ENCODE peak calls at places on chromosomes 13 and 19, in four cellular contexts. Q is K562, R is HCT116, O is H1. E is an unnamed sample.

GRCh38 chr13:70170689-70171088 is 62.4 kb upstream of the KLHL1 start:
- DNase-seq in Q (no peak), R (no peak), O (no peak), E (no peak)

GRCh38 chr13:94859812-94860210 is 147.5 kb upstream of the SOX21 start:
- DNase-seq in Q (no peak), R (no peak), O (no peak), E (no peak)

GRCh38 chr19:58212336-58213074 is 16.2 kb upstream of the ZNF544 start:
- DNase-seq in Q (no peak), R (no peak), O (no peak), E (no peak)

GRCh38 chr13:36124236-36124822 is 6.9 kb downstream of the DCLK1 start:
- DNase-seq in Q (no peak), R (no peak), O (no peak), E (no peak)

GRCh38 chr19:15372470-15372869 is 7.1 kb downstream of the AKAP8 start:
- DNase-seq in Q (no peak), R (no peak), O (no peak), E (no peak)

GRCh38 chr19:3346677-3347353 is 19.6 kb upstream of the NFIC start:
- DNase-seq in Q (no peak), R (no peak), O (no peak), E (no peak)

GRCh38 chr19:3899531-3900294 is 19.2 kb downstream of the ATCAY start:
- DNase-seq in Q (no peak), R (no peak), O (no peak), E (no peak)

GRCh38 chr19:33397536-33398360 is 24.2 kb downstream of the CEBPG start:
- DNase-seq in Q (peak; percentile 44), R (no peak), O (no peak), E (peak; percentile 50)

GRCh38 chr19:13621413-13621812 is 115.1 kb upstream of the CACNA1A start:
- DNase-seq in Q (peak; percentile 54), R (peak; percentile 75), O (peak; percentile 80), E (no peak)

GRCh38 chr13:40114305-40114896 is 458.9 kb downstream of the COG6 start:
- DNase-seq in Q (no peak), R (no peak), O (no peak), E (no peak)

GRCh38 chr19:18423258-18424020 is 4.2 kb downstream of the SSBP4 start:
- DNase-seq in Q (no peak), R (no peak), O (no peak), E (no peak)

GRCh38 chr19:46984077-46985010 is 35.3 kb upstream of the NPAS1 start:
- DNase-seq in Q (no peak), R (no peak), O (no peak), E (peak; percentile 90)

GRCh38 chr13:76286178-76286577 is 600.0 kb downstream of the KCTD12 start:
- DNase-seq in Q (no peak), R (no peak), O (no peak), E (no peak)

GRCh38 chr19:609001-609340 is 19.3 kb downstream of the HCN2 start:
- DNase-seq in Q (no peak), R (no peak), O (no peak), E (no peak)

GRCh38 chr19:10923503-10924076 is 4.8 kb downstream of the YIPF2 start:
- DNase-seq in Q (no peak), R (no peak), O (no peak), E (no peak)

GRCh38 chr13:28394422-28394821 is 100.5 kb downstream of the FLT1 start:
- DNase-seq in Q (no peak), R (no peak), O (no peak), E (no peak)

GRCh38 chr19:9523885-9524474 is 14.5 kb downstream of the ZNF426 start:
- DNase-seq in Q (no peak), R (no peak), O (no peak), E (no peak)

GRCh38 chr13:33870046-33870668 is 52.2 kb downstream of the RFC3 start:
- DNase-seq in Q (no peak), R (no peak), O (no peak), E (no peak)

GRCh38 chr19:1133471-1133929 is 29.7 kb downstream of the GPX4 start:
- DNase-seq in Q (peak; percentile 20), R (peak; percentile 34), O (no peak), E (no peak)

GRCh38 chr13:73194310-73194709 is 135.5 kb downstream of the KLF5 start:
- DNase-seq in Q (no peak), R (no peak), O (no peak), E (peak; percentile 26)

GRCh38 chr19:16406356-16406755 is 65.4 kb downstream of the EPS15L1 start:
- DNase-seq in Q (no peak), R (no peak), O (no peak), E (no peak)

GRCh38 chr19:50893047-50893737 is 18.0 kb downstream of the KLK4 start:
- DNase-seq in Q (peak; percentile 49), R (peak; percentile 33), O (no peak), E (no peak)

GRCh38 chr13:33957497-33957905 is 139.6 kb downstream of the RFC3 start:
- DNase-seq in Q (no peak), R (no peak), O (no peak), E (peak; percentile 93)

GRCh38 chr13:46010148-46010547 is 42.4 kb downstream of the ZC3H13 start:
- DNase-seq in Q (peak; percentile 3), R (no peak), O (no peak), E (no peak)

GRCh38 chr13:89862691-89863036 is 1484.8 kb upstream of the MIR17HG start:
- DNase-seq in Q (no peak), R (no peak), O (no peak), E (no peak)

GRCh38 chr13:34044041-34044440 is 226.1 kb downstream of the RFC3 start:
- DNase-seq in Q (no peak), R (no peak), O (no peak), E (no peak)

GRCh38 chr19:33431986-33432385 is 58.5 kb downstream of the CEBPG start:
- DNase-seq in Q (no peak), R (no peak), O (no peak), E (no peak)

GRCh38 chr13:109790951-109791605 is 4.7 kb upstream of the IRS2 start:
- DNase-seq in Q (peak; percentile 70), R (no peak), O (no peak), E (peak; percentile 22)

GRCh38 chr19:55172741-55173140 is 6.3 kb upstream of the DNAAF3 start:
- DNase-seq in Q (no peak), R (no peak), O (no peak), E (no peak)

GRCh38 chr19:32977269-32977668 is 5.2 kb downstream of the FAAP24 start:
- DNase-seq in Q (no peak), R (no peak), O (no peak), E (no peak)

GRCh38 chr13:35549481-35549880 is 73.0 kb upstream of the MAB21L1 start:
- DNase-seq in Q (no peak), R (no peak), O (no peak), E (peak; percentile 1)

GRCh38 chr19:6729573-6730152 is 7.7 kb downstream of the GPR108 start:
- DNase-seq in Q (no peak), R (no peak), O (no peak), E (no peak)

GRCh38 chr19:6731822-6732221 is 5.6 kb downstream of the GPR108 start:
- DNase-seq in Q (no peak), R (no peak), O (no peak), E (no peak)

GRCh38 chr19:6730941-6731670 is 6.3 kb downstream of the GPR108 start:
- DNase-seq in Q (no peak), R (no peak), O (no peak), E (no peak)

GRCh38 chr19:6728346-6728745 is 7.9 kb upstream of the C3 start:
- DNase-seq in Q (no peak), R (no peak), O (no peak), E (no peak)

GRCh38 chr19:6730153-6730804 is 7.1 kb downstream of the GPR108 start:
- DNase-seq in Q (peak; percentile 96), R (no peak), O (peak; percentile 82), E (peak; percentile 96)
- TF ChIP-seq FOSL1 in Q (no peak), R (no peak), O (no peak), E (no peak)

DNA sequence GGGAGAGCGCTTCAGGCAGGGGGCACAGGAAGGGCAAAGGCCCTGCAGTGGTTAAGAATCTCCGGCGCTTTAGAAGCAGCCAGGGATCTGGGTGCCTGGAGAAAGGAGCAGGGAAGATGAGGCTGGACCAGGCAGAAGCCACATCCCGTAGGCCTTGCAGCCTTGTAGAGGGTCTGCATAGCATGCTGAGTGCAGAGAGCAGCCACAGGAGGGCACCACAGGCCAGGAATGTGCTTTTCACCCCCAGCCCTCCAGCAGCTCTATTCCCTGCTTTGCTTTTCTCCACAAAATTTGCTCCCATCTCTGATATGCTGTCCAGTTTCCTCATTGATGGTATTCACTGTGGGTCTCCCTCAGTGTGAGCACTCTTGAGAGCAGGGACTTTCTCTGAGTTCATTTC is 5.7 kb downstream of the WDR62 start:
- DNase-seq in Q (peak; percentile 52), R (no peak), O (no peak), E (no peak)
- TF ChIP-seq FOSL1 in Q (no peak), R (no peak), O (no peak), E (no peak)

GRCh38 chr13:19845758-19846157 is 17.7 kb downstream of the ZMYM5 start:
- DNase-seq in Q (peak; percentile 55), R (peak; percentile 77), O (no peak), E (peak; percentile 57)
- TF ChIP-seq FOSL1 in Q (peak; percentile 91), R (peak; percentile 44), O (no peak), E (peak; percentile 13)

DNA sequence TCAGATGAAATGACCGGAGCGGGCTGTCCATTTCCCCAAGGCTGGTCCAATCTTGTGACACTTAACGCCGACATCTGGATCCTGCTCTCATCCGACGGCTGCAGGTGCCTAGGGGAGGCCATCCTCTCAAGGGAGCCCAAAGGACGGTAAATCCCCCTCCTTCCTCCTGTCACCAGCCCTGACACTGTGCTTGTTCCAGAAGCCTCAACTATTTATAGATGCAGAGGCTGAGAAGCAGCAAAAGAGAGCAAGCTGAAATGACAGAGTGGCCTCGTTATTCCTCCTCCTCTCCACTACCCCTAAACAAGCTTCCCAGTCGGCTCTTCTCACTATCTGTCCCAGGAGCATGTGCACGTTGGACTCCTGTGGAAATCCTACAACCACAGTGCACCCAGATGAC is 533.7 kb downstream of the LIG4 start:
- DNase-seq in Q (no peak), R (no peak), O (no peak), E (no peak)
- TF ChIP-seq FOSL1 in Q (no peak), R (no peak), O (no peak), E (no peak)

DNA sequence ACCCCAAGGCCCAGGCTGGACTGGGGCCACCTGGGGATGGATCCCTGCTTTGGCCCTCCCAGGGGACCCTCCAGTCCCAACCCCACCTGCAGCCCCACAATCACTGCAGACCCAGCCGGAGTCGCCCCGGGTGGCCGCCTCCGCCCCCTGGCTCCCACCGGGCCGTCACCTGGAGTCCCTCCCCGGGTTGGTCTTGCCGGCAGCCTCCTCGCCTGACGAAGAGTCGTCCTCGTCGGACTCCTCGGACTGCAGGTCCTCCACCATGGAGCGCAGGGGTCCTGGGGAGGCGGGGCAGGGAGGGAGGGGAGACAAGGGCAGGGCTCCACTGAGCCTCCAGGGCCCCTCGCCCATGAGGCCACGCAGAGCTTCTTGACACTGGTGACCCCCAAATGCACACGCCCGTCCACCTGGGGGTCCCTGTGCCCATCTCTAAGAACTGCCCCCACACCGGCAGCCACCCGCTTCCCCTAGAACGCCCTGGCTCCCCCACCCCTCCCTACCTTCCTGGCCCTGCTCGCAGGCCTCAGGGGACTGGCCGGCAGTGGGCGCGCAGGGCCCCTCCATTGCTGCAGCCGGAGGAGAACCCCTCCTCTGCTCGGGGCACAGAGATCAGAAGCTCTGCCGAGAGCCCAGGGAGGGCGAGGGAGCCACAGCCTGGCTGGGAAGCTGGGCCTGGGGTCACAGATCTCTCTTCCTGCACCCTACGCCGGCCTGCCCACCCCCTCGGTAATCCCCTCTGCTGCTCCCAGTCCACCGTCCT is 63.4 kb downstream of the MLLT1 start:
- DNase-seq in Q (no peak), R (no peak), O (no peak), E (no peak)
- TF ChIP-seq FOSL1 in Q (no peak), R (no peak), O (no peak), E (no peak)

GRCh38 chr13:24348385-24348784 is 39.0 kb downstream of the C1QTNF9 start:
- DNase-seq in Q (no peak), R (no peak), O (no peak), E (no peak)
- TF ChIP-seq FOSL1 in Q (no peak), R (no peak), O (no peak), E (no peak)

E was measured in HepG2.